ENCODE peak calls at places on chromosomes 2 and 18, in five cellular contexts. A is ovary; N is CD8-positive, alpha-beta T cell; S is left ventricle myocardium inferior; K is right lobe of liver. B is an unnamed sample.

GRCh38 chr18:3451989-3452749 is 2.2 kb downstream of the TGIF1 start:
- DNase-seq in A (peak; percentile 64), S (peak; percentile 44), N (peak; percentile 7), K (peak; percentile 57), B (peak; percentile 49)

GRCh38 chr18:35464731-35465728 is 32.7 kb downstream of the INO80C start:
- DNase-seq in A (no peak), K (no peak), N (no peak), S (no peak), B (no peak)

GRCh38 chr2:46118656-46119338 is 178.4 kb upstream of the EPAS1 start:
- DNase-seq in S (no peak), N (no peak), K (no peak), A (no peak), B (no peak)

GRCh38 chr2:129748250-129748649 is 231.2 kb upstream of the RAB6C start:
- DNase-seq in K (no peak), S (no peak), N (no peak), A (no peak), B (no peak)

GRCh38 chr18:23809411-23809810 is 120.2 kb downstream of the LAMA3 start:
- DNase-seq in K (no peak), N (no peak), A (no peak), S (no peak), B (no peak)

GRCh38 chr2:238968616-238969394 is 120.9 kb downstream of the TWIST2 start:
- DNase-seq in N (no peak), S (no peak), K (no peak), A (no peak), B (peak; percentile 25)

GRCh38 chr2:177772529-177772928 is 300.0 kb downstream of the PDE11A start:
- DNase-seq in S (no peak), K (no peak), A (no peak), N (no peak), B (no peak)

GRCh38 chr2:71671203-71671602 is 217.8 kb downstream of the DYSF start:
- DNase-seq in A (no peak), S (no peak), K (no peak), N (no peak), B (peak; percentile 18)

GRCh38 chr2:68231061-68231372 is 21.3 kb downstream of the PPP3R1 start:
- DNase-seq in A (no peak), N (no peak), K (no peak), S (no peak), B (no peak)

GRCh38 chr2:42141687-42142475 is 27.3 kb upstream of the EML4 start:
- DNase-seq in A (peak; percentile 52), K (peak; percentile 81), S (peak; percentile 58), N (no peak), B (peak; percentile 63)
- H3K27ac ChIP-seq in A (no peak overlapping the region), K (peak overlapping the region; percentile 40), S (peak overlapping the region; percentile 89), N (no peak overlapping the region), B (peak overlapping the region; percentile 82)

GRCh38 chr2:120228503-120228902 is 5.3 kb upstream of the TMEM185B start:
- DNase-seq in K (no peak), S (no peak), N (no peak), A (no peak), B (no peak)
- TF ChIP-seq CTCF in K (no peak), S (no peak), N (no peak), A (no peak), B (no peak)

GRCh38 chr2:120736955-120737801 is 1.5 kb downstream of the GLI2 start:
- DNase-seq in K (no peak), A (peak; percentile 83), N (no peak), S (peak; percentile 48), B (peak; percentile 30)
- H3K4me3 ChIP-seq in K (peak overlapping the region; percentile 10), A (peak overlapping the region; percentile 48), N (no peak overlapping the region), S (peak overlapping the region; percentile 69), B (peak overlapping the region; percentile 8)

DNA sequence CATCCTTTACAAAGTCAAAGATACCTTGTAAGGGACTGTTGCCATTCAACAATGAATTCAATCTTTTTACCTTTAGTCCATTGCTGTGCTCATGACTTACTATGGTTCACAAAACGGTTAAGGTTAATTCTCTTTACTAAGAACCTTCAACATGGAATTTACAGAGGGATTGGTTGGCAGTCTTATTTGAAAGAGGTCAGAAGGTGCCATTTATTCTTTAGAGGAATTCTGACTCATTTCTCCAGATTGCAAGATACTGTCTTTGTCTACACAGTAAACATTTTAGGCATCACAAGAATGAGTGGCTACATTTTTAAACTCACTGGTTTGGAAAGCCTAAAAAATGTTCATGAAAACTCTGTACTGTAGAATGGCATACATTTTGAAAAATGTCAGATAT is 17.4 kb downstream of the KCNH7 start:
- DNase-seq in A (no peak), N (no peak), S (no peak), K (no peak), B (no peak)
- H3K27ac ChIP-seq in A (no peak overlapping the region), N (no peak overlapping the region), S (no peak overlapping the region), K (no peak overlapping the region), B (no peak overlapping the region)

DNA sequence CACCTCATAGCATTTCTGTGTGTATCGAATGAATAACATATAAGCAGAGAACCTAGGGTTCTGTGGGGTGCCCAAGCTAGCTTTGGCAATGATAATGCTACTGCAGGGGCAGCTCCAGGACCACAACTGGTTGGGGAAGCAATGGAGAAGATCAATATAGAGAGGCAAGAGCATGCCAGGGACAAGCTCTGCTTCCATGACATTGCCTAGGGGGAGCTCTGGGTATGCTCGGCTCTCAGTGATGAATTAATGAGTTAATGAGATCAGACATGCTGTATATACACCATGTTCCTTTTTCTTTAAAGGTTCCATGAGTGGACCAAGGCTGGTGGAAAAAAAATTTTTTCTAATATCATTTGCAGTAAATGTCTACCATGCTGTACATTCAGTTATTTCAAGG is 618.4 kb downstream of the BCL11A start:
- DNase-seq in A (no peak), N (no peak), S (no peak), K (no peak), B (no peak)
- TF ChIP-seq CTCF in A (no peak), N (no peak), S (no peak), K (no peak), B (no peak)

DNA sequence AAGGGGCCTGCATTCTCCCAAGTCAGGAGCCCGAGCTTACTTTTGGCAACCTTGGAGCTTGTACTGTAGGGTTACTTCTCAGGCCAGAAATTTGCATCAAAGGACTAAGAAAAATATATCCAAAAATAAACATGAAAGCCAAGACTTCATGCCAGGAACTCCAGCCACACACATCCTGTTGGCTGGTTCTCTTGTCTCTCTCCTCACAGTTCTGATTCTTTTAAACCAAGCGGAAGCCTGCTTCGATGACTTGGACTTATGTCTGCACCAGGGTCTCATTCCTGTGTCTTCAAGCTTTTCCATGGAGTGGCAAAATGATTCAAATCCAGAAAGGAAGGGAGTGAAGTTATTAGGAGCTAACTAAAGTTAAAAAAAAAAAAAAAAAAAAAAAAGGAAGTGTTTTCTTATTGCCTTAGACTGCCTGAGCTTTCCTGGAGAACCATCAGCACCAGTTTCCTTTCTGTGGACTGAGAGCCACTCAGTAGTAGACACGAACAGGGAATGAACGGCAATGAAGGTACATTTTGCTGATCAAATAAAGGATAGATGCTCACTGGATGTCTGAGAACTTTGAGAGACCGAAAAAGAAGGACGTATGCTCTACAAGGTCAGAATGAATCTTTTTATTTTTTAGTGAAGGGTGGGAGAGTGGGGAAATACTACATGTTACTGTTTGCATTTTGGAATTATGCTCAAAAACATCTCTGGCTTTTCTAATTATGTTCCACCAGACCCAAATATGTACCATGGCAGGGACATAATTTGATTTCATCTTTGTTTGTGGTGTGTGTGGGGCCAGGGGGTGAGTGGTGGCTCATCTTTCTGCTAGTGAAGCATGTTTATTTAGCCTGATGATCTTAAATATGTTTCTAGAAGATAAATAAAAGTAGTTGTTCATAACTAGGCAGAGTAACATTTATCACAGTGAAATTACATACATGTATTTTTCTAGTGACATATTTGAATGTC is 86.0 kb downstream of the RAPGEF4 start:
- DNase-seq in K (no peak), S (no peak), N (no peak), A (no peak), B (no peak)
- H3K4me3 ChIP-seq in K (no peak overlapping the region), S (peak overlapping the region; percentile 60), N (no peak overlapping the region), A (no peak overlapping the region), B (peak overlapping the region; percentile 18)